ENCODE peak calls at places on chromosome 7, in ten cellular contexts. H, S, L, N, J, A, Z, U, T and D are unnamed samples. For H3K36me3, the result is how much of the 10 kb centered on the place peaks cover.

GRCh38 chr7:150986099-150986512 is 4.7 kb upstream of the NOS3 start:
- DNase-seq in U (no peak), A (no peak), H (no peak), L (no peak), S (peak), J (no peak), N (no peak), T (no peak), Z (peak), D (no peak)

GRCh38 chr7:101216001-101216859 is 1.2 kb downstream of the PLOD3 start:
- DNase-seq in N (peak), A (no peak), L (no peak), S (no peak), H (no peak), U (no peak), Z (no peak), T (no peak), J (peak), D (no peak)

GRCh38 chr7:136386876-136387275 is 409.7 kb upstream of the MTPN start:
- DNase-seq in N (no peak), S (no peak), A (no peak), J (no peak), L (no peak), H (no peak), U (no peak), T (peak), Z (no peak), D (no peak)

GRCh38 chr7:114504586-114504985 is 90.0 kb downstream of the FOXP2 start:
- DNase-seq in U (no peak), N (no peak), Z (no peak), J (no peak), T (no peak), A (no peak), H (no peak), L (no peak), S (no peak), D (no peak)

GRCh38 chr7:124088590-124088989 is 55.7 kb upstream of the TMEM229A start:
- DNase-seq in H (no peak), J (no peak), A (no peak), Z (no peak), L (no peak), S (no peak), T (no peak), N (no peak), U (no peak), D (no peak)

GRCh38 chr7:157594306-157594705 is 257.5 kb downstream of the DNAJB6 start:
- DNase-seq in S (no peak), L (peak), U (no peak), H (no peak), J (no peak), A (no peak), N (peak), T (no peak), Z (no peak), D (no peak)

GRCh38 chr7:141263508-141263907 is 189.6 kb downstream of the TMEM178B start:
- DNase-seq in H (no peak), N (no peak), J (no peak), S (no peak), Z (no peak), A (no peak), T (no peak), L (no peak), U (no peak), D (no peak)

GRCh38 chr7:116710764-116711452 is 38.9 kb downstream of the MET start:
- DNase-seq in U (no peak), Z (no peak), N (no peak), J (no peak), S (no peak), H (no peak), T (no peak), A (no peak), L (no peak), D (no peak)

GRCh38 chr7:74479961-74480829 is 26.5 kb downstream of the GTF2IRD1 start:
- DNase-seq in U (no peak), T (peak), Z (peak), L (peak), A (peak), J (peak), N (peak), H (no peak), S (peak), D (peak)

GRCh38 chr7:155256761-155257481 is 40.8 kb upstream of the INSIG1 start:
- DNase-seq in A (no peak), H (no peak), L (no peak), S (peak), N (no peak), J (no peak), Z (no peak), T (no peak), U (no peak), D (no peak)

GRCh38 chr7:135748770-135749169 is at the start of gene FAM180A:
- DNase-seq in U (no peak), N (peak), J (no peak), T (peak), Z (peak), S (no peak), H (no peak), A (no peak), L (no peak), D (peak)

GRCh38 chr7:29851487-29851886 is 45.2 kb downstream of the WIPF3 start:
- DNase-seq in U (no peak), A (no peak), J (no peak), N (no peak), S (no peak), H (no peak), T (no peak), L (no peak), Z (peak), D (no peak)

GRCh38 chr7:14786314-14786895 is 116.1 kb downstream of the DGKB start:
- DNase-seq in H (no peak), Z (no peak), A (no peak), S (peak), L (no peak), N (no peak), U (no peak), J (no peak), T (no peak), D (no peak)

GRCh38 chr7:125930848-125931247 is 1001.2 kb upstream of the POT1 start:
- DNase-seq in J (no peak), U (no peak), N (no peak), L (no peak), H (no peak), S (no peak), Z (no peak), A (no peak), T (no peak), D (no peak)

GRCh38 chr7:31603076-31603475 is 83.9 kb upstream of the PPP1R17 start:
- DNase-seq in S (no peak), Z (no peak), L (no peak), T (peak), N (no peak), U (no peak), H (no peak), J (no peak), A (no peak), D (no peak)

GRCh38 chr7:46751471-46751870 is 830.4 kb upstream of the IGFBP3 start:
- DNase-seq in T (no peak), L (no peak), U (no peak), S (no peak), Z (no peak), A (no peak), J (no peak), H (no peak), N (no peak), D (no peak)

GRCh38 chr7:42493436-42494198 is 256.6 kb upstream of the GLI3 start:
- DNase-seq in L (no peak), H (no peak), S (peak), N (peak), U (no peak), J (peak), Z (peak), T (peak), A (peak), D (peak)

GRCh38 chr7:5183155-5183554 is 6.9 kb upstream of the WIPI2 start:
- DNase-seq in Z (no peak), H (no peak), J (no peak), S (no peak), N (peak), T (no peak), L (peak), U (no peak), A (no peak), D (no peak)

GRCh38 chr7:1466524-1467271 is 7.4 kb upstream of the MICALL2 start:
- DNase-seq in Z (peak), L (peak), U (no peak), S (peak), N (peak), J (peak), A (peak), H (no peak), T (peak), D (peak)

GRCh38 chr7:19378340-19378704 is 233.1 kb upstream of the FERD3L start:
- DNase-seq in S (no peak), Z (no peak), H (no peak), L (no peak), N (no peak), A (no peak), U (no peak), J (no peak), T (no peak), D (no peak)
- TF ChIP-seq CTCF in S (no peak), Z (no peak), H (no peak), L (no peak), N (no peak), A (no peak), U (no peak), J (no peak), T (no peak), D (no peak)

DNA sequence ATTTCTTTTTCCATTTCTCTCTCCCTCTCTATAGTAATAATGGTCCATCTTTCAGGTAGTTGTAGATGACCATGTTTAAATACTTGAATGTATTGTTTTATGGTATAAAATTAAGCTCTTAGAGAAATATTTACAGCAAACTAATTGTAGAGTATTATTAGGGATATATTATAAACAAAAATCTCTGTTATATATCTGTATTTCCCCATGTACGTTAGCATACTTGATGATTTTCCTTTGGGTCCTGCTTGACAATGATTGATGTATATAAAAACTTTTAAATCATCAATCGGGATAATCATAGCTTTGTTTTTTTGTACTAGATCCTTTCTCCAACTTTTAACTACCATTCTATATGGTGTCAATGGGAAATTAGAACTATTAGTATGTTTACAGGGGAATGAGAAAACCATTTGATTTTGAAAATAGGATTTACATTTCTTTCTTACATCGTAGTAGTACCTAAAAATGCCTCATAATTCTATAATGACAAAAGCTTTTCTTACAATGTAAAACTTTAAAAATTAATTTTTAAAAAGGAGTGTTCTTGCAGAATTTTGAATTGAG is 117.5 kb upstream of the CDK13 start:
- DNase-seq in S (no peak), J (no peak), N (no peak), Z (no peak), U (no peak), H (no peak), L (no peak), T (no peak), A (no peak), D (no peak)
- H3K4me3 ChIP-seq in S (no peak), J (peak), N (peak), Z (no peak), U (no peak), H (peak), L (peak), T (no peak), A (no peak), D (no peak)

DNA sequence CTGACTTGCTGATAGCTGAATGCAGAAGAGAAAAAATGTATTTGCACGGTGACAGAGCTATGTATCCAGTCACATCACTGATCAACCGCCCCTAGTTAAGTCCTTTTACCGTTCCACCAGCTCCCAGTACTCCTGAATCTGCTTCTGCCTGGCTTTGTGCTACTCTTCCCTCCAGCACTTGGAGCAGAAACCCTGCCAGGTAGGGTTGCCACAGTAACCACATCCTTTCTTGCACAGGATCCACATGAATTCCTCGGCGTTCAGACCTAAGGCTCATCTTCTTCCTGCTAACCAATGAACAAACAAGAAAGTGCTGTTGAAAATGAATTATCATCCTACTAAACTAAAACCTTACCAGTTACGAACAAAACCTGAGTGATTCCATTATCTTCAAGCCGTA is 52.0 kb upstream of the KCTD7 start:
- DNase-seq in N (no peak), L (no peak), S (no peak), Z (no peak), H (no peak), U (no peak), J (no peak), A (no peak), T (peak), D (no peak)
- H3K36me3 ChIP-seq in N (under half), L (under half), S (under half), Z (under half), H (under half), U (under half), J (half or more), A (under half), T (under half), D (under half)

GRCh38 chr7:104642551-104642950 is 314.1 kb downstream of the LHFPL3 start:
- DNase-seq in U (no peak), L (no peak), N (no peak), S (peak), T (no peak), J (no peak), A (no peak), H (no peak), Z (no peak), D (no peak)

GRCh38 chr7:104643587-104644217 is 315.3 kb downstream of the LHFPL3 start:
- DNase-seq in U (no peak), T (peak), L (no peak), H (peak), N (no peak), Z (no peak), J (no peak), S (peak), A (no peak), D (no peak)
- TF ChIP-seq CTCF in U (no peak), T (peak), L (no peak), H (peak), N (peak), Z (peak), J (no peak), S (peak), A (peak), D (peak)

GRCh38 chr7:105877736-105878135 is 1.3 kb upstream of the ATXN7L1 start:
- DNase-seq in U (no peak), N (no peak), T (no peak), Z (no peak), H (no peak), A (no peak), S (no peak), J (no peak), L (no peak), D (no peak)
- H3K4me3 ChIP-seq in U (no peak), N (peak), T (peak), Z (peak), H (peak), A (no peak), S (peak), J (peak), L (peak), D (peak)

DNA sequence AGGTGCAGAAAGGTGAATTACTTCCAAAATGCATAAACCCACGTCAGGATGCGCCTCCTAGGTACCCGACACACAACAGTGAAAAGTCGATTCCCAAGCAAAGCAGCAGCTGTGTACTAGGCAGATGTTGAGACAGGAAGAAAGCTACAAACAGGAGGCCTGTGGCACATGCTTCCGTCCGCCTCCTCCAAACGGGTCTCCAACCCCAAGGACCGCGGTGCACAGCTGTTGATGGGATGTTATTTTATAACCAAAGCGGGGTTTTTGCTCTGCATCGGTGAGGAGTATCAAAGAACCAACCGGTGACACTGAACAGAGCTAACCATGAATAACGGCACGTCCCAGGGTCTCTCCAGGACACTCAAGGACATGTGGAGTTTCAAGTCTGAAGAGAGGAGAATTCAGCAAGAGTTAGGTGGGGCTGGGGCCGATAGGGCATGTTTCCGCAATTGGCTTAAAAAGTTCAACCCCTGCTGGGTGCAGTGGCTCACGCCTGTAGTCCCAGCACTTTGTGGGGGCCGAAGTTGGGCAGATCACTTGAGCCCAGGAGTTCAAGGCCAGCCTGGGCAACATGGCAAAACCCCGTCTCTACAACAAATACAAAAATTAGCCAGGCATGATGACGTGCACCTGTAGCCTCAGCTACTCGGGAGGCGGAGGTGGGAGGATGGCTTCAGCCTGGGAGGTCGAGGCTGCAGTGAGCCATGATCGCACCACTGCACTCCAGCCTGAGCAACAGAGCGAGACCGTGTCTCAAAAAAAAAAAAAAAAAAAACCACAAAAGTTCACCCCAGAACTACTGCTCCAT is 108.0 kb downstream of the SMURF1 start:
- DNase-seq in S (no peak), J (no peak), Z (no peak), N (no peak), T (no peak), U (no peak), L (no peak), H (no peak), A (no peak), D (no peak)
- H3K36me3 ChIP-seq in S (half or more), J (half or more), Z (under half), N (half or more), T (under half), U (half or more), L (half or more), H (under half), A (under half), D (under half)

GRCh38 chr7:28617308-28617707 is 205.0 kb downstream of the CREB5 start:
- DNase-seq in A (no peak), T (no peak), N (no peak), U (no peak), Z (no peak), S (no peak), L (no peak), H (no peak), J (no peak), D (no peak)

GRCh38 chr7:28618383-28618782 is 206.1 kb downstream of the CREB5 start:
- DNase-seq in J (no peak), N (no peak), H (no peak), S (peak), U (no peak), Z (no peak), T (no peak), A (no peak), L (no peak), D (no peak)

GRCh38 chr7:28613262-28613661 is 200.9 kb downstream of the CREB5 start:
- DNase-seq in L (no peak), T (no peak), H (no peak), A (no peak), J (no peak), Z (no peak), U (no peak), N (no peak), S (no peak), D (no peak)

GRCh38 chr7:28619256-28619655 is 206.9 kb downstream of the CREB5 start:
- DNase-seq in T (no peak), L (no peak), Z (no peak), N (no peak), J (no peak), S (no peak), A (no peak), U (no peak), H (no peak), D (no peak)

GRCh38 chr7:28615091-28615490 is 202.8 kb downstream of the CREB5 start:
- DNase-seq in N (no peak), U (no peak), S (no peak), A (no peak), L (no peak), T (no peak), J (no peak), Z (no peak), H (no peak), D (no peak)
- TF ChIP-seq CTCF in N (no peak), U (no peak), S (peak), A (no peak), L (no peak), T (peak), J (peak), Z (peak), H (peak), D (no peak)

DNA sequence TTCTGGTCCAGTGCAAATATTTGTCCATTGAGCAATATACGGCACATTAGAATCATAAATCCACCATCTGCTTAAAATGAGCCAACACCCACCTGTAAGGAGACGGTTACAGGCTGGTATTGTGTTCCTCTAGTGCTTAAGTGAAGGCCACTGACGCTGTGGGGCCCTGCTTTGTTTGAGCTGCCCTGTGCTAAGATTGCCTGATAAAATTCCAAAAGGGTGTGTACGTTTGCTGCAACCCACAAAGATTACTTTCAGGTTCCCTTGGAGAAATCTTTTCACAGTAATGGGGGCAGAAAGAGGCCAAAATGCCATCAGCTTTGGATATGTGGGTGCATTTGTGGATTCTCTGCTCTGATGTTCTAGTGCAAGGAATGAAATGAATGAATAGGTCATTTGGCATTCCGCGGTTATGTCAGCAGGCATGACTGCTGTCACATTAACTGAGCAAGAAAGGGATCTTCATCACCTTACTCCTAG is 34.4 kb downstream of the AGR3 start:
- DNase-seq in A (peak), T (peak), U (no peak), J (peak), H (no peak), N (no peak), Z (no peak), S (no peak), L (no peak), D (no peak)
- H3K4me3 ChIP-seq in A (no peak), T (no peak), U (no peak), J (no peak), H (no peak), N (no peak), Z (no peak), S (no peak), L (no peak), D (no peak)

DNA sequence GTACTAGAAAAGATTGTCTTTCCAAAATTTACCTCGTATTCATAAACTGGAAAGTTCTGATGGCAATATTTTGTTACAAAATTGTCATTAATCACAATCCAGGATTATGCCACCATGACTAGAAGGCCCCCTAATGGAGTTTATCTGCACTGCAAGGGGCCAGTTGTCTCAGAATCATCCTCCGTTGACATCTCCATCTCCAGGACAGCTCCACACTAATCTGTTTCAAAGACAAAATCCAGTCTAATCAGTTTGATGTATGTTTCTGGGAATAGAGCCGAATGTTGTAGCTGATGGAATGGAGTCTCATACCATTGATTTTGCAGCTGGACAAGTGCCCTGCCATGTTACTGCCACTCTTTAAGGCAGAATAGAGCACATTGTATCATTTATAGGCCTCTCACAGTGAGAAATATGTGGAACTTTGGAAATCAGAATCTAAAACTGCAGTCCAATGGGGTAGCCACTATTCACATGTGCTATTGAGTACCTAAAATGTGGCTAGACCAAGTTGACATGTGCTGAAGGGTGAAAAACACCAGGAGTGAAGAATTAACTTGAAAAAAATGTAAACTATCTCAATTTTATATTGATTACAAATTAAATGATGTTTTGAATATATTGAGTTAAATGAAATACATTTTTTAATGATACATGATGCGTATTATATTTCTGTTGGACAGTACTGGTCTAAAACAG is 38.3 kb upstream of the TOMM7 start:
- DNase-seq in U (no peak), J (no peak), H (no peak), Z (no peak), A (no peak), N (no peak), T (no peak), L (no peak), S (peak), D (no peak)
- H3K36me3 ChIP-seq in U (under half), J (under half), H (under half), Z (under half), A (under half), N (under half), T (under half), L (under half), S (under half), D (under half)